ENCODE peak calls at places on chromosomes 13 and 19, in ten cellular contexts. W is pulmonary artery endothelial cell; D is cerebellum; Z is effector CD4-positive, alpha-beta T cell; S is posterior cingulate gyrus; P is H1; E is astrocyte; C is NCI-H460; A is activated CD4-positive, alpha-beta T cell treated with anti-CD3 and anti-CD28 coated beads for 48 hours; X is omental fat pad. F is an unnamed sample.

GRCh38 chr19:7732045-7732444 is at the start of gene CLEC4G:
- DNase-seq in W (no peak), D (no peak), Z (no peak), S (no peak), P (no peak), E (no peak), C (no peak), A (no peak), X (no peak), F (no peak)

GRCh38 chr19:10431254-10431942 is 11.1 kb downstream of the PDE4A start:
- DNase-seq in W (no peak), D (no peak), Z (peak), S (no peak), P (peak), E (no peak), C (no peak), A (peak), X (no peak), F (no peak)

GRCh38 chr13:35475131-35475959 is 1.1 kb downstream of the MAB21L1 start:
- DNase-seq in W (no peak), D (no peak), Z (no peak), S (no peak), P (peak), E (peak), C (no peak), A (peak), X (no peak), F (no peak)

GRCh38 chr19:4730740-4731171 is 7.1 kb upstream of the DPP9 start:
- DNase-seq in W (no peak), D (no peak), Z (peak), S (no peak), P (peak), E (no peak), C (no peak), A (peak), X (no peak), F (peak)

GRCh38 chr13:92769064-92769463 is 457.5 kb upstream of the GPC6 start:
- DNase-seq in W (no peak), D (no peak), Z (no peak), S (no peak), P (no peak), E (no peak), C (no peak), A (no peak), X (no peak), F (no peak)

GRCh38 chr19:1855040-1855827 is 7.0 kb upstream of the REXO1 start:
- DNase-seq in W (peak), D (peak), Z (peak), S (peak), P (peak), E (peak), C (peak), A (peak), X (no peak), F (peak)

GRCh38 chr19:23070353-23070781 is 46.5 kb upstream of the ZNF730 start:
- DNase-seq in W (no peak), D (no peak), Z (no peak), S (no peak), P (peak), E (no peak), C (no peak), A (peak), X (no peak), F (no peak)

GRCh38 chr19:55325172-55325571 is at the start of gene TMEM150B:
- DNase-seq in W (no peak), D (no peak), Z (no peak), S (no peak), P (no peak), E (no peak), C (no peak), A (no peak), X (no peak), F (no peak)

GRCh38 chr19:6260912-6261636 is 18.7 kb downstream of the MLLT1 start:
- DNase-seq in W (no peak), D (no peak), Z (no peak), S (no peak), P (peak), E (no peak), C (peak), A (peak), X (no peak), F (no peak)

GRCh38 chr19:41887711-41888382 is 4.9 kb downstream of the ARHGEF1 start:
- DNase-seq in W (no peak), D (no peak), Z (peak), S (peak), P (peak), E (peak), C (no peak), A (peak), X (no peak), F (peak)

GRCh38 chr19:294341-294818 is 3.2 kb upstream of the PLPP2 start:
- DNase-seq in W (no peak), D (no peak), Z (no peak), S (no peak), P (peak), E (no peak), C (no peak), A (no peak), X (no peak), F (no peak)

F was measured in T-helper 2 cell.